ENCODE peak calls at places on chromosomes 5 and 9, in six cellular contexts. J, E, K, A, Q and M are unnamed samples.

GRCh38 chr9:113454914-113455761 is 8.4 kb upstream of the RGS3 start:
- DNase-seq in J (no peak), E (peak; percentile 66), K (no peak), A (no peak), Q (peak; percentile 50), M (no peak)

GRCh38 chr5:143980506-143980905 is 168.5 kb downstream of the HMHB1 start:
- DNase-seq in J (no peak), E (no peak), K (no peak), A (no peak), Q (no peak), M (no peak)

GRCh38 chr5:61301820-61302563 is 30.1 kb upstream of the ZSWIM6 start:
- DNase-seq in J (no peak), E (peak; percentile 66), K (peak; percentile 95), A (no peak), Q (peak; percentile 54), M (no peak)

GRCh38 chr9:109894921-109895758 is 115.1 kb downstream of the PALM2AKAP2 start:
- DNase-seq in J (no peak), E (no peak), K (no peak), A (no peak), Q (peak; percentile 84), M (peak; percentile 29)

GRCh38 chr9:86061972-86062739 is 37.2 kb downstream of the GOLM1 start:
- DNase-seq in J (no peak), E (no peak), K (no peak), A (no peak), Q (no peak), M (no peak)

GRCh38 chr5:37662362-37662761 is 177.5 kb downstream of the GDNF start:
- DNase-seq in J (no peak), E (no peak), K (no peak), A (no peak), Q (no peak), M (no peak)

GRCh38 chr5:95881833-95882232 is 59.3 kb upstream of the GLRX start:
- DNase-seq in J (no peak), E (no peak), K (no peak), A (no peak), Q (no peak), M (no peak)

GRCh38 chr9:6715755-6716643 is 41.8 kb upstream of the KDM4C start:
- DNase-seq in J (peak; percentile 54), E (peak; percentile 83), K (no peak), A (no peak), Q (peak; percentile 36), M (peak; percentile 30)

GRCh38 chr5:1208221-1208742 is 6.9 kb downstream of the SLC6A19 start:
- DNase-seq in J (no peak), E (peak; percentile 30), K (no peak), A (no peak), Q (no peak), M (no peak)

GRCh38 chr5:176619203-176619568 is 9.2 kb upstream of the GPRIN1 start:
- DNase-seq in J (peak; percentile 62), E (peak; percentile 70), K (peak; percentile 61), A (peak; percentile 89), Q (peak; percentile 85), M (peak; percentile 70)

GRCh38 chr5:1468247-1468612 is 23.0 kb upstream of the SLC6A3 start:
- DNase-seq in J (no peak), E (peak; percentile 32), K (no peak), A (no peak), Q (peak; percentile 54), M (no peak)

GRCh38 chr5:150053231-150053626 is 33.1 kb downstream of the CSF1R start:
- DNase-seq in J (no peak), E (no peak), K (no peak), A (no peak), Q (peak; percentile 65), M (no peak)

GRCh38 chr9:5459289-5459829 is 9.0 kb downstream of the CD274 start:
- DNase-seq in J (no peak), E (no peak), K (no peak), A (no peak), Q (no peak), M (no peak)

GRCh38 chr5:38078161-38078560 is 180.2 kb upstream of the EGFLAM start:
- DNase-seq in J (no peak), E (no peak), K (no peak), A (no peak), Q (no peak), M (no peak)

GRCh38 chr9:88537743-88538055 is 2.7 kb downstream of the NXNL2 start:
- DNase-seq in J (peak; percentile 6), E (peak; percentile 75), K (no peak), A (peak; percentile 18), Q (peak; percentile 20), M (peak; percentile 74)

GRCh38 chr5:150309898-150310269 is 7.2 kb upstream of the ARSI start:
- DNase-seq in J (no peak), E (no peak), K (no peak), A (no peak), Q (no peak), M (no peak)

GRCh38 chr5:180825768-180826525 is 23.3 kb upstream of the MGAT1 start:
- DNase-seq in J (no peak), E (no peak), K (no peak), A (no peak), Q (peak; percentile 82), M (no peak)

GRCh38 chr9:133950916-133951231 is 41.2 kb downstream of the VAV2 start:
- DNase-seq in J (no peak), E (no peak), K (no peak), A (no peak), Q (no peak), M (no peak)

GRCh38 chr5:67021031-67021430 is 175.6 kb downstream of the CD180 start:
- DNase-seq in J (no peak), E (no peak), K (no peak), A (no peak), Q (no peak), M (no peak)